ENCODE peak calls at places on chromosomes 6 and 20, in five cellular contexts. F is HCEC 1CT, C is AG08396, J is fibroblast of the aortic adventitia, E is HEK293T. I is an unnamed sample.

GRCh38 chr20:17809714-17810631 is 110.2 kb downstream of the BANF2 start:
- DNase-seq in C (no peak), F (peak), J (peak), E (no peak), I (no peak)

GRCh38 chr6:11598687-11599086 is 61.1 kb downstream of the TMEM170B start:
- DNase-seq in C (no peak), E (no peak), J (no peak), F (no peak), I (no peak)

GRCh38 chr6:99458319-99458718 is 33.2 kb upstream of the PNISR start:
- DNase-seq in C (peak), E (peak), F (peak), J (peak), I (no peak)

GRCh38 chr6:114000066-114000465 is 29.1 kb upstream of the HDAC2 start:
- DNase-seq in F (peak), E (no peak), J (peak), C (no peak), I (no peak)

GRCh38 chr6:116564921-116565872 is 6.1 kb upstream of the RWDD1 start:
- DNase-seq in F (no peak), J (no peak), C (no peak), E (no peak), I (no peak)

GRCh38 chr6:3380344-3381232 is 76.3 kb downstream of the SLC22A23 start:
- DNase-seq in J (no peak), F (no peak), C (no peak), E (no peak), I (no peak)

GRCh38 chr6:134683783-134684765 is 265.8 kb downstream of the ALDH8A1 start:
- DNase-seq in J (peak), E (no peak), C (no peak), F (peak), I (no peak)

GRCh38 chr20:45946149-45946970 is 11.9 kb downstream of the PCIF1 start:
- DNase-seq in C (peak), J (peak), F (peak), E (no peak), I (no peak)

GRCh38 chr6:109229536-109229935 is 134.2 kb downstream of the CEP57L1 start:
- DNase-seq in E (no peak), C (no peak), J (no peak), F (no peak), I (no peak)

GRCh38 chr20:54044156-54044555 is 26.2 kb downstream of the BCAS1 start:
- DNase-seq in C (peak), J (peak), E (no peak), F (peak), I (no peak)

GRCh38 chr6:149026530-149026942 is 279.7 kb downstream of the UST start:
- DNase-seq in F (peak), C (peak), E (peak), J (peak), I (peak)

GRCh38 chr6:71721642-71722041 is 164.7 kb upstream of the RIMS1 start:
- DNase-seq in C (no peak), E (no peak), F (peak), J (peak), I (no peak)

GRCh38 chr6:72649032-72649984 is 27.4 kb downstream of the KCNQ5 start:
- DNase-seq in J (peak), C (peak), E (no peak), F (peak), I (no peak)

GRCh38 chr6:118903691-118904090 is 9.7 kb downstream of the ASF1A start:
- DNase-seq in J (no peak), C (no peak), E (no peak), F (no peak), I (no peak)

GRCh38 chr20:23105193-23105592 is 19.1 kb upstream of the CD93 start:
- DNase-seq in F (no peak), E (no peak), J (no peak), C (no peak), I (no peak)

GRCh38 chr6:155237613-155238012 is 26.2 kb upstream of the CLDN20 start:
- DNase-seq in C (no peak), E (no peak), J (no peak), F (no peak), I (no peak)

GRCh38 chr6:159422041-159422984 is 253.1 kb downstream of the FNDC1 start:
- DNase-seq in E (no peak), F (no peak), J (peak), C (no peak), I (peak)

GRCh38 chr6:170023620-170024521 is 267.0 kb downstream of the DLL1 start:
- DNase-seq in J (no peak), E (no peak), F (no peak), C (no peak), I (no peak)

GRCh38 chr20:64053841-64054661 is 4.6 kb upstream of the SOX18 start:
- DNase-seq in F (no peak), E (peak), C (no peak), J (peak), I (no peak)

GRCh38 chr6:28980137-28980796 is 24.8 kb downstream of the ZNF311 start:
- DNase-seq in C (no peak), F (no peak), J (no peak), E (no peak), I (no peak)

GRCh38 chr6:117265425-117266266 is at the start of gene VGLL2:
- DNase-seq in J (peak), C (peak), E (peak), F (peak), I (peak)

GRCh38 chr20:38730989-38731737 is 6.9 kb downstream of the SLC32A1 start:
- DNase-seq in C (peak), J (peak), F (peak), E (peak), I (peak)

GRCh38 chr20:11271319-11271718 is 597.5 kb upstream of the JAG1 start:
- DNase-seq in J (no peak), E (peak), C (no peak), F (no peak), I (no peak)

GRCh38 chr6:101845172-101845571 is 451.7 kb downstream of the GRIK2 start:
- DNase-seq in F (no peak), C (no peak), J (no peak), E (no peak), I (no peak)

GRCh38 chr20:6418732-6419131 is 295.9 kb upstream of the FERMT1 start:
- DNase-seq in J (no peak), F (no peak), E (no peak), C (no peak), I (peak)

GRCh38 chr6:109441069-109441816 is 719 bp downstream of the SMPD2 start:
- DNase-seq in J (peak), E (peak), F (peak), C (peak), I (no peak)

GRCh38 chr6:158879180-158879579 is 60.0 kb upstream of the EZR start:
- DNase-seq in J (no peak), F (no peak), E (no peak), C (no peak), I (no peak)

GRCh38 chr6:96809119-96809518 is 28.2 kb downstream of the GPR63 start:
- DNase-seq in C (no peak), F (no peak), J (peak), E (no peak), I (no peak)